ENCODE peak calls at places on chromosomes 5 and 9, in eight cellular contexts. W is K562, B is esophagus squamous epithelium, X is GM13976, H is upper lobe of right lung, K is GM12865, Y is OCI-LY7, O is fibroblast of pulmonary artery. J is an unnamed sample.

GRCh38 chr9:9299134-9299533 is 1313.7 kb downstream of the PTPRD start:
- DNase-seq in H (no peak), W (no peak), Y (no peak), X (no peak), B (no peak), K (no peak), O (no peak), J (no peak)

GRCh38 chr5:172494630-172495505 is 40.5 kb upstream of the SH3PXD2B start:
- DNase-seq in Y (no peak), H (no peak), O (no peak), K (no peak), B (no peak), W (no peak), X (peak; percentile 8), J (no peak)

GRCh38 chr5:73701566-73701965 is 75.6 kb downstream of the ARHGEF28 start:
- DNase-seq in Y (no peak), K (no peak), O (peak; percentile 36), H (no peak), B (no peak), W (no peak), X (no peak), J (no peak)

GRCh38 chr5:142087920-142088679 is 20.5 kb upstream of the NDFIP1 start:
- DNase-seq in X (no peak), H (no peak), Y (no peak), K (peak; percentile 25), B (no peak), W (no peak), O (no peak), J (no peak)

GRCh38 chr9:101605547-101605946 is 10.8 kb upstream of the PPP3R2 start:
- DNase-seq in O (no peak), Y (no peak), K (no peak), B (no peak), W (no peak), X (no peak), H (no peak), J (no peak)

GRCh38 chr5:68962632-68963484 is 131.0 kb upstream of the SLC30A5 start:
- DNase-seq in B (no peak), X (peak; percentile 49), W (peak; percentile 66), Y (no peak), H (no peak), O (peak; percentile 72), K (peak; percentile 32), J (peak; percentile 52)

GRCh38 chr5:886051-886450 is 6.5 kb downstream of the BRD9 start:
- DNase-seq in X (no peak), K (no peak), B (no peak), O (no peak), W (no peak), Y (no peak), H (no peak), J (no peak)

GRCh38 chr5:178589180-178590140 is 733 bp downstream of the COL23A1 start:
- DNase-seq in H (peak; percentile 73), W (peak; percentile 41), K (no peak), B (no peak), O (peak; percentile 22), X (no peak), Y (no peak), J (no peak)

GRCh38 chr5:87539839-87540238 is 127.1 kb upstream of the CCNH start:
- DNase-seq in H (no peak), B (no peak), X (no peak), W (no peak), Y (no peak), K (no peak), O (no peak), J (no peak)

GRCh38 chr9:292915-293314 is 78.2 kb downstream of the DOCK8 start:
- DNase-seq in K (no peak), W (no peak), B (no peak), X (no peak), Y (no peak), O (no peak), H (no peak), J (no peak)

GRCh38 chr9:297795-298119 is 83.1 kb downstream of the DOCK8 start:
- DNase-seq in Y (no peak), K (no peak), B (no peak), W (no peak), X (no peak), H (no peak), O (no peak), J (no peak)

GRCh38 chr9:297104-297794 is 82.6 kb downstream of the DOCK8 start:
- DNase-seq in Y (peak; percentile 45), W (no peak), K (peak; percentile 87), O (no peak), H (peak; percentile 76), B (no peak), X (peak; percentile 36), J (peak; percentile 33)
- TF ChIP-seq CTCF in Y (no peak), W (no peak), K (no peak), O (no peak), H (no peak), B (no peak), X (no peak), J (no peak)

GRCh38 chr5:6202615-6203365 is 175.6 kb downstream of the MED10 start:
- DNase-seq in B (no peak), H (no peak), X (no peak), O (no peak), Y (peak; percentile 68), W (peak; percentile 29), K (peak; percentile 13), J (peak; percentile 31)
- TF ChIP-seq CTCF in B (no peak), H (no peak), X (peak; percentile 26), O (no peak), Y (peak; percentile 63), W (peak; percentile 25), K (no peak), J (no peak)

GRCh38 chr9:77177143-77177893 is at the start of gene VPS13A:
- DNase-seq in O (peak; percentile 92), Y (peak; percentile 93), B (peak; percentile 48), H (peak; percentile 96), K (peak; percentile 96), X (peak; percentile 94), W (peak; percentile 94), J (peak; percentile 93)
- TF ChIP-seq CTCF in O (no peak), Y (peak; percentile 42), B (no peak), H (peak; percentile 40), K (peak; percentile 28), X (peak; percentile 58), W (peak; percentile 39), J (peak; percentile 33)

DNA sequence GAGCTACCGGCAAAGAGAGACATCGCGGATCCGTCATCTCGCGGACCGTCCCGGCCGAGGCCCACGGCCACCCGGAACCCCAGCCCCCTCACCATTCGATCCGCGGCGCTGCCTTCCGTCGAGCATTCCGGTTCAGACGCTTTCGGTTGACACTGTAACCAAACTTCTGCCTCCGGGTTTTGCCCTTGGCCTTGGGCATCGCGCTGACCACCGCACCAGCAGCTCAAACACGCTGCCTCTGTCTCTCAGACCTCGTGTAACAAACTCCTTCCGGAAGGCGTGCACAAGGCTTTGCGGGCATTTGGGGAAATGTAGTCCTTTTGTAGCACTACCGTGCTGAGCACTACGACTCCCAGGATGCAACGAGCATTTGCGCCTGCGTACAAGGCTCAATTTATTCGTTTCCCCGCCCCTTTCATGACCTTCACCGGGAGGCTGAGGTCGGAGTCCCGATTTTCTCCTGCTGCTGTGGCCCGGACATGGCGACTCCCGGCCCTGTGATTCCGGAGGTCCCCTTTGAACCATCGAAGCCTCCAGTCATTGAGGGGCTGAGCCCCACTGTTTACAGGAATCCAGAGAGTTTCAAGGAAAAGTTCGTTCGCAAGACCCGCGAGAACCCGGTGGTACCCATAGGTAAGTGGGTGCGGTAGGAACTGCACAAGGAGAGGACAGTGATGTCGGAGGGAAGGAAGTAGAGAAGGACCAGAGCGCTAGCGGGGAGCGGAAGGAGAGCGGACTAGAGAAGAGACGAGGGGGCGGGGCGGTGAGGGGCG is at the start of the genes HIGD2A and NOP16:
- DNase-seq in Y (peak; percentile 99), X (peak; percentile 97), W (peak; percentile 99), H (peak; percentile 100), B (peak; percentile 98), O (peak; percentile 99), K (peak; percentile 99), J (peak; percentile 95)
- TF ChIP-seq CTCF in Y (no peak), X (no peak), W (no peak), H (no peak), B (no peak), O (no peak), K (no peak), J (no peak)

DNA sequence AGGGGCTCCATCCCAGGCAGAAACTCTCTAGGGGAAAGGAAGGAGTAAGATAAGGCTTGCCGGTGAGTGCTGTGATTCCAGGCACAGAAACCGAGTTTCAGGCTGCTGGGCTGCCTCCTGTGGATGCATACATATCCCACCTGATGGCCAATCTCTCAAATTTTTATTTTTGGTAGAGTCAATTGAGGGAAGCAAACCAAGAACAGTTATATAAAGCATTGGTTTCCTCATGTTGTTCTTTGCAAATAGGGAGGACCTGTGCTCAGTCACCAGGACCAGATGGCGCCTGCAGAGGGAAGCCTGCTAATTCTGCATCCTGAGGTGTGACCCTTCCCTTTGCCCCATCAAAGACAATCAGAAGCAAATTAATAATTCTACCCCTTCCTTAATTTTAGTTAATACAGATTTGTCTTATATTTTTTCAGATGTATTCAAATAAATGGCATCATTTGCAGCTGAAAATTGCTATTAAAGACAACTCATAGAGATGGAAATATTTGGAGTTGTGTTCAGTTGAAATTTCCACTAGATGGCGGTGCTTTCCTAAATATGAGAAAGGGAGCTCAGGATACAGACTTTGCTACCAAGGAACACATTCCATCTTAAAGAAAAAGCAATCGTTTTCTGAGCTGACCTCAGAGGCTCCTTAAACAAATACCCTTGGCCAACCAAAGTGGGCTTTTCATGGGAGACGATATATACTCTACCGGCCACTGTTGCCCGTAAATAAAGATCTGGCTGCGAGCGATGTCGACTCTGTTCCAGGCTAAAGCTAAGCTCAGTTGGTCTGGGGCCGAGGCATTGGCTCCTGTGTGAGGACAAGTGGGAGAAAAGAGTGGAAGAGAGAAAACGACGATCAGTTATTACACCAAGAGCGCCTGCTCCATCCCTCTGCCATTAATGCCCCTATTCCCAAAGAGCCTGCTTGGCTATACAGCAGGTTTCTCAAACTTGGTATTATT is 225.7 kb upstream of the KLF9 start:
- DNase-seq in O (peak; percentile 83), K (peak; percentile 40), B (no peak), Y (peak; percentile 36), W (peak; percentile 42), X (no peak), H (no peak), J (no peak)
- TF ChIP-seq CTCF in O (peak; percentile 69), K (peak; percentile 32), B (peak; percentile 47), Y (peak; percentile 84), W (peak; percentile 77), X (peak; percentile 24), H (peak; percentile 62), J (peak; percentile 32)

GRCh38 chr5:180116441-180117377 is 45.1 kb upstream of the RNF130 start:
- DNase-seq in O (no peak), B (no peak), W (peak; percentile 21), H (peak; percentile 60), K (no peak), X (no peak), Y (no peak), J (no peak)
- TF ChIP-seq CTCF in O (no peak), B (peak; percentile 12), W (peak; percentile 52), H (peak; percentile 13), K (no peak), X (no peak), Y (no peak), J (no peak)

GRCh38 chr9:18142964-18143363 is 331.0 kb upstream of the ADAMTSL1 start:
- DNase-seq in X (no peak), O (peak; percentile 25), K (no peak), B (no peak), Y (no peak), H (no peak), W (no peak), J (no peak)
- TF ChIP-seq CTCF in X (no peak), O (peak; percentile 51), K (no peak), B (no peak), Y (peak; percentile 25), H (peak; percentile 25), W (no peak), J (no peak)